ENCODE peak calls at places on chromosomes 6 and 20, in ten cellular contexts. W, X, C, O, G, H, U, Y, K and R are unnamed samples.

GRCh38 chr6:8442149-8442548 is 6.8 kb upstream of the SLC35B3 start:
- DNase-seq in W (no peak), X (no peak), C (no peak), O (no peak), G (no peak), H (no peak), U (no peak), Y (no peak), K (no peak), R (no peak)

GRCh38 chr20:15862178-15862577 is 711.1 kb downstream of the KIF16B start:
- DNase-seq in W (no peak), X (no peak), C (no peak), O (no peak), G (no peak), H (no peak), U (no peak), Y (no peak), K (no peak), R (no peak)

GRCh38 chr6:27547157-27548075 is 74.5 kb upstream of the ZNF184 start:
- DNase-seq in W (no peak), X (peak), C (peak), O (no peak), G (peak), H (no peak), U (peak), Y (no peak), K (no peak), R (no peak)

GRCh38 chr20:1769491-1769890 is 111.9 kb upstream of the SIRPG start:
- DNase-seq in W (no peak), X (no peak), C (no peak), O (no peak), G (no peak), H (no peak), U (no peak), Y (no peak), K (no peak), R (no peak)

GRCh38 chr6:9116026-9116425 is 680.7 kb upstream of the SLC35B3 start:
- DNase-seq in W (no peak), X (peak), C (peak), O (no peak), G (no peak), H (no peak), U (peak), Y (no peak), K (no peak), R (no peak)

GRCh38 chr6:76166874-76167273 is 94.4 kb upstream of the IMPG1 start:
- DNase-seq in W (no peak), X (no peak), C (no peak), O (no peak), G (no peak), H (no peak), U (no peak), Y (no peak), K (no peak), R (no peak)

GRCh38 chr6:1348675-1349074 is 36.8 kb downstream of the FOXQ1 start:
- DNase-seq in W (no peak), X (peak), C (peak), O (no peak), G (no peak), H (peak), U (peak), Y (no peak), K (no peak), R (no peak)

GRCh38 chr6:121776054-121776453 is 340.6 kb downstream of the GJA1 start:
- DNase-seq in W (no peak), X (no peak), C (no peak), O (no peak), G (no peak), H (no peak), U (no peak), Y (no peak), K (no peak), R (no peak)

GRCh38 chr6:144912474-144912873 is 627.3 kb downstream of the UTRN start:
- DNase-seq in W (no peak), X (peak), C (peak), O (no peak), G (peak), H (no peak), U (peak), Y (peak), K (no peak), R (peak)

GRCh38 chr6:105485456-105485855 is 82.6 kb upstream of the PREP start:
- DNase-seq in W (no peak), X (no peak), C (no peak), O (no peak), G (no peak), H (no peak), U (no peak), Y (no peak), K (no peak), R (no peak)

GRCh38 chr6:80545323-80545722 is 438.9 kb downstream of the BCKDHB start:
- DNase-seq in W (no peak), X (no peak), C (no peak), O (no peak), G (no peak), H (no peak), U (no peak), Y (no peak), K (no peak), R (no peak)

GRCh38 chr6:160945516-160946177 is 45.9 kb upstream of the MAP3K4 start:
- DNase-seq in W (no peak), X (no peak), C (no peak), O (no peak), G (no peak), H (no peak), U (no peak), Y (no peak), K (no peak), R (no peak)

GRCh38 chr20:62808211-62808865 is 3.7 kb downstream of the OGFR start:
- DNase-seq in W (peak), X (peak), C (no peak), O (no peak), G (no peak), H (peak), U (peak), Y (no peak), K (peak), R (peak)

GRCh38 chr20:62953167-62953838 is 794 bp downstream of the SLC17A9 start:
- DNase-seq in W (peak), X (no peak), C (no peak), O (no peak), G (no peak), H (peak), U (no peak), Y (no peak), K (no peak), R (no peak)

GRCh38 chr6:33869121-33869520 is 65.3 kb upstream of the MLN start:
- DNase-seq in W (peak), X (no peak), C (no peak), O (no peak), G (no peak), H (no peak), U (no peak), Y (no peak), K (no peak), R (no peak)

GRCh38 chr6:105429676-105430075 is 26.8 kb upstream of the PREP start:
- DNase-seq in W (no peak), X (peak), C (peak), O (no peak), G (no peak), H (no peak), U (peak), Y (no peak), K (no peak), R (no peak)

GRCh38 chr6:4902363-4902762 is 101.5 kb downstream of the RPP40 start:
- DNase-seq in W (no peak), X (no peak), C (no peak), O (no peak), G (no peak), H (no peak), U (no peak), Y (no peak), K (no peak), R (no peak)

GRCh38 chr20:37627060-37627766 is 66.6 kb upstream of the CTNNBL1 start:
- DNase-seq in W (no peak), X (peak), C (peak), O (peak), G (peak), H (peak), U (peak), Y (peak), K (no peak), R (peak)

GRCh38 chr6:14275493-14275851 is 157.9 kb downstream of the CD83 start:
- DNase-seq in W (peak), X (peak), C (peak), O (no peak), G (no peak), H (no peak), U (peak), Y (no peak), K (no peak), R (no peak)

GRCh38 chr6:150881911-150882481 is 16.5 kb downstream of the MTHFD1L start:
- DNase-seq in W (no peak), X (peak), C (peak), O (peak), G (peak), H (no peak), U (peak), Y (peak), K (no peak), R (peak)

GRCh38 chr20:33828912-33829560 is 17.9 kb downstream of the CHMP4B start:
- DNase-seq in W (no peak), X (peak), C (no peak), O (no peak), G (no peak), H (no peak), U (no peak), Y (no peak), K (no peak), R (no peak)

GRCh38 chr6:124956018-124956417 is 6.2 kb upstream of the RNF217 start:
- DNase-seq in W (no peak), X (no peak), C (no peak), O (no peak), G (peak), H (no peak), U (no peak), Y (peak), K (no peak), R (no peak)

DNA sequence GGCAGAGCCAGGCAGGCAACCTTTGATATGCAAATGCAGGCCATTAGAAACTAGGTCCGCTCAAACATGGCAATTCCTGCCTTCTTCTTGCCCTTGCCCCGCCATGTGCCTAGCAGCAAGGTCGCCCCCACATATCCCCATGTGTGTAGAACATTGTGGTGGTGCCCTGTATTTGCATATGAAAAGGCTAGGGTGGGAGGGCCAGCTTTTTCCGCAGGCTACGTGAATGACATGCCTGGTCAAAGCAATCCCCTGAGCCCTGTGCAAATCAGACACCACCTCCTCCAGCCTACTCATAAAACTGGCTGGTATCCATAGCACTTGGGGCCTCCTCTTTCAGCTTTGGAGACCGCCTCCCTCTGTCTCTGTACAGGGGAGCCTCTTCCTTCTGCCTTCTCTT is 31.6 kb downstream of the GSTA2 start:
- DNase-seq in W (no peak), X (no peak), C (peak), O (no peak), G (no peak), H (no peak), U (no peak), Y (no peak), K (no peak), R (no peak)
- H3K27ac ChIP-seq in W (no peak), X (no peak), C (no peak), O (no peak), G (no peak), H (no peak), U (no peak), Y (no peak), K (no peak), R (no peak)

DNA sequence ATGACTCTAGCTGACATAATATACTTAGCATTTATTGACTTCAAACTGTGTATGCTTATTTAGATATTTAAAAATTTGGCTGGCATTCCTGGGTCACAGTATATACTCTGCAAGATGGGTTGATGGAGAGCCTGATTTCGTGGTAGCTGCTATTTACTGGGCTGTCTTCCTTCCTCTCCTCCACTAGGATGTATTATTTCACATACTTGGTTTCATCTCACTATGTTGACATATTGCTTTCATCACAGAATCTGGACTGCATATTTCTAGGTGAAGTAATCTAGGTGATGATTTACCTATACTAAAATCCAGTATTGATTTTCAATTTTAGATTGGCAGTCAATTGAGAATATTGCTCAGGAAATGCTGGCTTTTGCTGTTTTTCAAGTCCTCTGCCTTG is 15.7 kb downstream of the AFDN start:
- DNase-seq in W (no peak), X (no peak), C (no peak), O (no peak), G (no peak), H (no peak), U (no peak), Y (no peak), K (no peak), R (no peak)
- TF ChIP-seq CTCF in W (no peak), X (no peak), C (no peak), O (no peak), G (no peak), H (no peak), U (no peak), Y (no peak), K (no peak), R (no peak)

GRCh38 chr20:16975682-16976081 is 227.5 kb downstream of the OTOR start:
- DNase-seq in W (no peak), X (no peak), C (no peak), O (no peak), G (no peak), H (no peak), U (no peak), Y (no peak), K (no peak), R (no peak)

GRCh38 chr20:16974080-16974854 is 226.1 kb downstream of the OTOR start:
- DNase-seq in W (no peak), X (no peak), C (no peak), O (no peak), G (no peak), H (no peak), U (no peak), Y (no peak), K (no peak), R (no peak)

GRCh38 chr20:16974855-16975162 is 226.7 kb downstream of the OTOR start:
- DNase-seq in W (no peak), X (no peak), C (no peak), O (no peak), G (no peak), H (no peak), U (no peak), Y (no peak), K (no peak), R (no peak)

GRCh38 chr20:16982091-16982726 is 234.1 kb downstream of the OTOR start:
- DNase-seq in W (no peak), X (no peak), C (no peak), O (no peak), G (no peak), H (no peak), U (no peak), Y (no peak), K (no peak), R (no peak)

GRCh38 chr20:16978497-16978896 is 230.3 kb downstream of the OTOR start:
- DNase-seq in W (no peak), X (no peak), C (no peak), O (no peak), G (peak), H (no peak), U (no peak), Y (peak), K (no peak), R (no peak)
- H3K27ac ChIP-seq in W (no peak), X (no peak), C (no peak), O (no peak), G (no peak), H (no peak), U (no peak), Y (no peak), K (no peak), R (no peak)

GRCh38 chr6:84242265-84242664 is 14.8 kb upstream of the CEP162 start:
- DNase-seq in W (no peak), X (no peak), C (no peak), O (no peak), G (no peak), H (no peak), U (no peak), Y (no peak), K (no peak), R (no peak)

GRCh38 chr6:84243240-84243639 is 15.8 kb upstream of the CEP162 start:
- DNase-seq in W (no peak), X (no peak), C (no peak), O (no peak), G (no peak), H (no peak), U (peak), Y (no peak), K (no peak), R (no peak)
- TF ChIP-seq CTCF in W (no peak), X (no peak), C (no peak), O (no peak), G (no peak), H (no peak), U (peak), Y (peak), K (no peak), R (no peak)

DNA sequence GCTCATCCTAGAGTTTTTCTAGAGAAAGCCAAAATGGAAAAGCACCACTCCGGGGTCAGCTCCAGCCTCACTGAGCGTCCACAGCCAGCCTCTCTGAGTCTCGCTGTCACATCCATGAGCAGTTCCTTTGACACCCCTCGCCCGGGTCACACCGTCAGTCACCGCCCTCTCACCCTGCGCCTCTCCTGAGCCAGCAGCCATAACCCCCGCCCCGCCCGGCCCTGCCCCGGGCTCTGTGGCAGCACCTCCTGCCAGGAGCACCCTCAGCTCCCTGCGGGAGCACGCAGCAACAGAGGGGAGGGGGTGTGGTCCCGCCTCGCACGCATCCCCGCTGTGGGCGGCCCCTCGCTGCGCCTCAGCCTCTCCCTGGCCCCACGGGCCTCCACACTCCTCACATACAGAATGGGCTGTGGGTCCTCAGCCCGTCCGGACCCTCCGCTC is 267.7 kb downstream of the TAF4 start:
- DNase-seq in W (no peak), X (no peak), C (no peak), O (no peak), G (no peak), H (peak), U (no peak), Y (no peak), K (no peak), R (no peak)
- H3K27ac ChIP-seq in W (no peak), X (no peak), C (no peak), O (no peak), G (no peak), H (no peak), U (no peak), Y (no peak), K (no peak), R (no peak)

DNA sequence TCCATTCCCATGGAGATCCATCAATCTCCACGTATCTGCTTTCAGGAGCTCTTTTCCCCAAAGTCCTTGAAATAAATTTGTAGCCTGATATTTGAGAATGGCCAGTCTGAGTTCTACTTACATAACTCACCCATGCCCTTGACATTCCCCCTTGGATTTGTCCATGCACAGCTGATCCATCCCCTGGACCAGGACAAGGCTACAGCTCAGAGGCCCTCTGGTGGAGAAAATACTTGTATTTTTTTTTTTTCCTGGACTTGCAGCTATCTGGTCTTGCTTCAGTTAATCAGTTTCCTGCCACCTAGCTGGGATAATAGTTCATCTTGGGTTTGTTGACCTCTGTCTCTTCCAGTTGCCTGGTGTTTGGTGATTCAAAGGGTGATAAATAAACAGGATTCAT is 467.6 kb downstream of the DHX35 start:
- DNase-seq in W (no peak), X (no peak), C (no peak), O (peak), G (no peak), H (no peak), U (no peak), Y (no peak), K (no peak), R (no peak)
- TF ChIP-seq CTCF in W (no peak), X (no peak), C (no peak), O (peak), G (no peak), H (peak), U (no peak), Y (peak), K (no peak), R (peak)

GRCh38 chr6:74967821-74968220 is 238.0 kb downstream of the COL12A1 start:
- DNase-seq in W (no peak), X (no peak), C (no peak), O (no peak), G (no peak), H (no peak), U (peak), Y (no peak), K (no peak), R (no peak)

GRCh38 chr6:74969591-74970267 is 236.1 kb downstream of the COL12A1 start:
- DNase-seq in W (no peak), X (peak), C (peak), O (no peak), G (no peak), H (no peak), U (no peak), Y (no peak), K (no peak), R (no peak)

GRCh38 chr6:74971631-74972030 is 234.2 kb downstream of the COL12A1 start:
- DNase-seq in W (no peak), X (peak), C (no peak), O (no peak), G (no peak), H (no peak), U (no peak), Y (no peak), K (no peak), R (no peak)

GRCh38 chr6:74964871-74965441 is 240.9 kb downstream of the COL12A1 start:
- DNase-seq in W (no peak), X (peak), C (no peak), O (no peak), G (no peak), H (no peak), U (peak), Y (no peak), K (no peak), R (no peak)

GRCh38 chr6:74966712-74967111 is 239.1 kb downstream of the COL12A1 start:
- DNase-seq in W (no peak), X (no peak), C (no peak), O (no peak), G (no peak), H (no peak), U (no peak), Y (no peak), K (no peak), R (no peak)
- H3K27ac ChIP-seq in W (no peak), X (no peak), C (no peak), O (no peak), G (no peak), H (no peak), U (no peak), Y (no peak), K (no peak), R (no peak)